ENCODE peak calls at places on chromosome 14, in nine cellular contexts. One of them, this sample, is unnamed.

GRCh38 chr14:58737511-58737910 is 99.7 kb downstream of the DACT1 start:
- DNase-seq in RWPE1: no peak
- DNase-seq in heart right ventricle: no peak
- DNase-seq in mesothelial cell of epicardium: no peak
- DNase-seq in left ventricle myocardium inferior: no peak
- DNase-seq in GM10248: no peak
- DNase-seq in mammary epithelial cell: no peak
- DNase-seq in GM20000: no peak
- DNase-seq in bronchial epithelial cell: no peak
- DNase-seq in this sample: no peak

GRCh38 chr14:104149617-104150141 is 11.3 kb downstream of the KIF26A start:
- DNase-seq in RWPE1: no peak
- DNase-seq in heart right ventricle: peak
- DNase-seq in mesothelial cell of epicardium: no peak
- DNase-seq in left ventricle myocardium inferior: no peak
- DNase-seq in GM10248: no peak
- DNase-seq in mammary epithelial cell: no peak
- DNase-seq in GM20000: no peak
- DNase-seq in bronchial epithelial cell: no peak
- DNase-seq in this sample: no peak

GRCh38 chr14:55593698-55594097 is 13.7 kb downstream of the KTN1 start:
- DNase-seq in RWPE1: no peak
- DNase-seq in heart right ventricle: no peak
- DNase-seq in mesothelial cell of epicardium: no peak
- DNase-seq in left ventricle myocardium inferior: no peak
- DNase-seq in GM10248: no peak
- DNase-seq in mammary epithelial cell: no peak
- DNase-seq in GM20000: no peak
- DNase-seq in bronchial epithelial cell: no peak
- DNase-seq in this sample: no peak

GRCh38 chr14:20440882-20441281 is 4.9 kb upstream of the KLHL33 start:
- DNase-seq in RWPE1: no peak
- DNase-seq in heart right ventricle: no peak
- DNase-seq in mesothelial cell of epicardium: no peak
- DNase-seq in left ventricle myocardium inferior: no peak
- DNase-seq in GM10248: no peak
- DNase-seq in mammary epithelial cell: no peak
- DNase-seq in GM20000: peak
- DNase-seq in bronchial epithelial cell: peak
- DNase-seq in this sample: no peak

GRCh38 chr14:104885973-104886689 is 21.1 kb downstream of the CEP170B start:
- DNase-seq in RWPE1: no peak
- DNase-seq in heart right ventricle: no peak
- DNase-seq in mesothelial cell of epicardium: no peak
- DNase-seq in left ventricle myocardium inferior: peak
- DNase-seq in GM10248: no peak
- DNase-seq in mammary epithelial cell: no peak
- DNase-seq in GM20000: no peak
- DNase-seq in bronchial epithelial cell: no peak
- DNase-seq in this sample: no peak

GRCh38 chr14:86796221-86797074 is 1196.5 kb downstream of the GALC start:
- DNase-seq in RWPE1: no peak
- DNase-seq in heart right ventricle: no peak
- DNase-seq in mesothelial cell of epicardium: no peak
- DNase-seq in left ventricle myocardium inferior: no peak
- DNase-seq in GM10248: no peak
- DNase-seq in mammary epithelial cell: no peak
- DNase-seq in GM20000: no peak
- DNase-seq in bronchial epithelial cell: no peak
- DNase-seq in this sample: no peak

GRCh38 chr14:88856786-88857366 is 32.4 kb downstream of the TTC8 start:
- DNase-seq in RWPE1: no peak
- DNase-seq in heart right ventricle: no peak
- DNase-seq in mesothelial cell of epicardium: no peak
- DNase-seq in left ventricle myocardium inferior: no peak
- DNase-seq in GM10248: no peak
- DNase-seq in mammary epithelial cell: no peak
- DNase-seq in GM20000: no peak
- DNase-seq in bronchial epithelial cell: no peak
- DNase-seq in this sample: no peak

GRCh38 chr14:77037338-77037782 is 8.9 kb upstream of the IRF2BPL start:
- DNase-seq in RWPE1: no peak
- DNase-seq in heart right ventricle: no peak
- DNase-seq in mesothelial cell of epicardium: no peak
- DNase-seq in left ventricle myocardium inferior: no peak
- DNase-seq in GM10248: no peak
- DNase-seq in mammary epithelial cell: no peak
- DNase-seq in GM20000: no peak
- DNase-seq in bronchial epithelial cell: no peak
- DNase-seq in this sample: no peak

GRCh38 chr14:23349156-23349845 is 3.4 kb downstream of the SLC22A17 start:
- DNase-seq in RWPE1: no peak
- DNase-seq in heart right ventricle: no peak
- DNase-seq in mesothelial cell of epicardium: no peak
- DNase-seq in left ventricle myocardium inferior: no peak
- DNase-seq in GM10248: no peak
- DNase-seq in mammary epithelial cell: no peak
- DNase-seq in GM20000: peak
- DNase-seq in bronchial epithelial cell: no peak
- DNase-seq in this sample: no peak

GRCh38 chr14:23352506-23353432 is at the start of gene SLC22A17:
- DNase-seq in RWPE1: peak
- DNase-seq in heart right ventricle: peak
- DNase-seq in mesothelial cell of epicardium: peak
- DNase-seq in left ventricle myocardium inferior: peak
- DNase-seq in GM10248: no peak
- DNase-seq in mammary epithelial cell: peak
- DNase-seq in GM20000: no peak
- DNase-seq in bronchial epithelial cell: peak
- DNase-seq in this sample: no peak

GRCh38 chr14:23354990-23355389 is 2.3 kb upstream of the SLC22A17 start:
- DNase-seq in RWPE1: no peak
- DNase-seq in heart right ventricle: no peak
- DNase-seq in mesothelial cell of epicardium: no peak
- DNase-seq in left ventricle myocardium inferior: no peak
- DNase-seq in GM10248: no peak
- DNase-seq in mammary epithelial cell: no peak
- DNase-seq in GM20000: no peak
- DNase-seq in bronchial epithelial cell: no peak
- DNase-seq in this sample: no peak

GRCh38 chr14:23353433-23353780 is 720 bp upstream of the SLC22A17 start:
- DNase-seq in RWPE1: no peak
- DNase-seq in heart right ventricle: no peak
- DNase-seq in mesothelial cell of epicardium: no peak
- DNase-seq in left ventricle myocardium inferior: no peak
- DNase-seq in GM10248: no peak
- DNase-seq in mammary epithelial cell: no peak
- DNase-seq in GM20000: no peak
- DNase-seq in bronchial epithelial cell: no peak
- DNase-seq in this sample: no peak

DNA sequence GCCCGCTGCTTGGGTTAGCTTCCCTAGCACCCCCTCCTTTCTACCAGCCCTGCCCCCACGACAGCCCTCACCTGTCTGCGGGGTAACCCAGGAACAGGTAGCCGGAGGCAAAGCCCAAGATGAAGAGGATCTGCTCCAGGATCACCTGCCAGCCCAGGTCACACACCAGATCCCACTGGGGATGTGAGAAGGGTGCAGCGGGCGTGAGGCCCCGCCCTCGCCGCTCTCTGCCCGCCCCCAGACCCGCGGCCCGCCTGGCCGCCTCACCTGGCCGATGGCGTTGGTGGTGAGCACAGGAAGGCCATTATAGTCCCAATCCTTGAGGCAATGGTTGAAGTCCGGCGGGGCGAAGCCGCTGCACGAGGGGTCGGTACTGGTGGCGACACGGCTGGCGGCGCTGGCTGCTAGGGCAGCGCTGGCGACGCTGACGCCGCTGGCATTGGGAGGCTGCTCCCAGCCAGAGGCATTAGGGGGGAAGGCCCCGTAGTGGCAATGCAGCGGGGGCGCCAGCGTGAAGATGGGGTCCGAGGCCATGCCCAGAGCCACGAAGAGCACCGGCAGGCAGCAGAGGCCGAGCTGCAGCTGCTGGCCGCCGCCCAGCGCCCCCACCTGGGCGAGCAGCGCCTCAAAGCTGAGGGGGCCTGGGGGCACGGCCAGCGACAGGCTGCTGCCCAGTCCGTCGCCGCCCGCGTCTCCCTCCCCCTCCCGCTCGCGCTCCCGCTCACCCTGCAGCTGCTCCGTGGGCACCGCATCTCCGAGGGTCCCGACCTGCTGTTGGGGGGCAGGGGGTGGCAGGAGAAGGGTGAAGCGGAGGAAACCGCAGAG is 794 bp downstream of the SLC22A17 start:
- DNase-seq in RWPE1: no peak
- DNase-seq in heart right ventricle: peak
- DNase-seq in mesothelial cell of epicardium: no peak
- DNase-seq in left ventricle myocardium inferior: no peak
- DNase-seq in GM10248: no peak
- DNase-seq in mammary epithelial cell: no peak
- DNase-seq in GM20000: peak
- DNase-seq in bronchial epithelial cell: no peak
- DNase-seq in this sample: no peak
- TF ChIP-seq CTCF in RWPE1: peak
- TF ChIP-seq CTCF in heart right ventricle: no peak
- TF ChIP-seq CTCF in mesothelial cell of epicardium: no peak
- TF ChIP-seq CTCF in left ventricle myocardium inferior: no peak
- TF ChIP-seq CTCF in GM10248: no peak
- TF ChIP-seq CTCF in mammary epithelial cell: no peak
- TF ChIP-seq CTCF in GM20000: no peak
- TF ChIP-seq CTCF in bronchial epithelial cell: peak
- TF ChIP-seq CTCF in this sample: no peak

GRCh38 chr14:74949859-74950572 is 5.4 kb downstream of the PGF start:
- DNase-seq in RWPE1: no peak
- DNase-seq in heart right ventricle: no peak
- DNase-seq in mesothelial cell of epicardium: no peak
- DNase-seq in left ventricle myocardium inferior: no peak
- DNase-seq in GM10248: no peak
- DNase-seq in mammary epithelial cell: no peak
- DNase-seq in GM20000: no peak
- DNase-seq in bronchial epithelial cell: no peak
- DNase-seq in this sample: no peak
- TF ChIP-seq CTCF in RWPE1: no peak
- TF ChIP-seq CTCF in heart right ventricle: no peak
- TF ChIP-seq CTCF in mesothelial cell of epicardium: no peak
- TF ChIP-seq CTCF in left ventricle myocardium inferior: no peak
- TF ChIP-seq CTCF in GM10248: no peak
- TF ChIP-seq CTCF in mammary epithelial cell: no peak
- TF ChIP-seq CTCF in GM20000: no peak
- TF ChIP-seq CTCF in bronchial epithelial cell: no peak
- TF ChIP-seq CTCF in this sample: no peak

GRCh38 chr14:98608071-98609060 is 663.6 kb downstream of the BCL11B start:
- DNase-seq in RWPE1: no peak
- DNase-seq in heart right ventricle: no peak
- DNase-seq in mesothelial cell of epicardium: no peak
- DNase-seq in left ventricle myocardium inferior: no peak
- DNase-seq in GM10248: no peak
- DNase-seq in mammary epithelial cell: no peak
- DNase-seq in GM20000: no peak
- DNase-seq in bronchial epithelial cell: no peak
- DNase-seq in this sample: no peak

GRCh38 chr14:98607341-98607910 is 664.6 kb downstream of the BCL11B start:
- DNase-seq in RWPE1: no peak
- DNase-seq in heart right ventricle: no peak
- DNase-seq in mesothelial cell of epicardium: no peak
- DNase-seq in left ventricle myocardium inferior: no peak
- DNase-seq in GM10248: no peak
- DNase-seq in mammary epithelial cell: no peak
- DNase-seq in GM20000: no peak
- DNase-seq in bronchial epithelial cell: no peak
- DNase-seq in this sample: no peak

GRCh38 chr14:98605043-98605442 is 667.0 kb downstream of the BCL11B start:
- DNase-seq in RWPE1: no peak
- DNase-seq in heart right ventricle: no peak
- DNase-seq in mesothelial cell of epicardium: no peak
- DNase-seq in left ventricle myocardium inferior: no peak
- DNase-seq in GM10248: no peak
- DNase-seq in mammary epithelial cell: no peak
- DNase-seq in GM20000: no peak
- DNase-seq in bronchial epithelial cell: no peak
- DNase-seq in this sample: no peak

GRCh38 chr14:98606816-98607215 is 665.2 kb downstream of the BCL11B start:
- DNase-seq in RWPE1: no peak
- DNase-seq in heart right ventricle: no peak
- DNase-seq in mesothelial cell of epicardium: no peak
- DNase-seq in left ventricle myocardium inferior: no peak
- DNase-seq in GM10248: no peak
- DNase-seq in mammary epithelial cell: no peak
- DNase-seq in GM20000: no peak
- DNase-seq in bronchial epithelial cell: no peak
- DNase-seq in this sample: no peak

DNA sequence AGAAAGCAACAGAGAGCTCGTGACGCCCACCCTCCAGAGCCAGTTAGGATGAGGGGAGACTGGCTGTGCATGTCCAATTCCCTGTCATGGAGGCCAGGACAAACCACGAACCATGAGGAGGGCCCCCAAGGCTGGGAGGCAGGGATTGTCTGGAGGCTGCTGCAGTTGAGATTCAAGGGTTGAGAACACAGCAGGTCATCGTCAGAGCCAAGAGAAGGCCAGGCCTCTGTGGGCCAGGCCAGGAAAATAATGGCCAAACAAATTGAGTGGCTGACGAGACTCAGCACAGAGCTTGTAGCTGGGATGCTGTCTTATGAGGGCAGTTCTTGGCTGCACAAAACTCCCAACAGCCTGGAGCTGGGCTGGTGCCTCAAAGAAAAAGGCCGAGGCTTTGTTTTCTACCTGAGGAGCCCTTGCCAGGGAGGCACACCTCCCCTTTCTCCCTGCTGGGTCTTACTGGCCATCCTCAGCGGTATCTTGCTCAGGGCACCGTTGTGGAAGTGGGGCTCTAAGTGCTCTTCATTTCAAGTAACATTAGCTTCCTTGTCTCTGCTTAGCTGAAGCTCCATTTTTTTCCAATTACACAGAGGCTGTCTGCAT is 665.9 kb downstream of the BCL11B start:
- DNase-seq in RWPE1: no peak
- DNase-seq in heart right ventricle: no peak
- DNase-seq in mesothelial cell of epicardium: no peak
- DNase-seq in left ventricle myocardium inferior: no peak
- DNase-seq in GM10248: no peak
- DNase-seq in mammary epithelial cell: no peak
- DNase-seq in GM20000: no peak
- DNase-seq in bronchial epithelial cell: no peak
- DNase-seq in this sample: no peak
- TF ChIP-seq CTCF in RWPE1: no peak
- TF ChIP-seq CTCF in heart right ventricle: no peak
- TF ChIP-seq CTCF in mesothelial cell of epicardium: no peak
- TF ChIP-seq CTCF in left ventricle myocardium inferior: no peak
- TF ChIP-seq CTCF in GM10248: no peak
- TF ChIP-seq CTCF in mammary epithelial cell: no peak
- TF ChIP-seq CTCF in GM20000: no peak
- TF ChIP-seq CTCF in bronchial epithelial cell: no peak
- TF ChIP-seq CTCF in this sample: no peak

DNA sequence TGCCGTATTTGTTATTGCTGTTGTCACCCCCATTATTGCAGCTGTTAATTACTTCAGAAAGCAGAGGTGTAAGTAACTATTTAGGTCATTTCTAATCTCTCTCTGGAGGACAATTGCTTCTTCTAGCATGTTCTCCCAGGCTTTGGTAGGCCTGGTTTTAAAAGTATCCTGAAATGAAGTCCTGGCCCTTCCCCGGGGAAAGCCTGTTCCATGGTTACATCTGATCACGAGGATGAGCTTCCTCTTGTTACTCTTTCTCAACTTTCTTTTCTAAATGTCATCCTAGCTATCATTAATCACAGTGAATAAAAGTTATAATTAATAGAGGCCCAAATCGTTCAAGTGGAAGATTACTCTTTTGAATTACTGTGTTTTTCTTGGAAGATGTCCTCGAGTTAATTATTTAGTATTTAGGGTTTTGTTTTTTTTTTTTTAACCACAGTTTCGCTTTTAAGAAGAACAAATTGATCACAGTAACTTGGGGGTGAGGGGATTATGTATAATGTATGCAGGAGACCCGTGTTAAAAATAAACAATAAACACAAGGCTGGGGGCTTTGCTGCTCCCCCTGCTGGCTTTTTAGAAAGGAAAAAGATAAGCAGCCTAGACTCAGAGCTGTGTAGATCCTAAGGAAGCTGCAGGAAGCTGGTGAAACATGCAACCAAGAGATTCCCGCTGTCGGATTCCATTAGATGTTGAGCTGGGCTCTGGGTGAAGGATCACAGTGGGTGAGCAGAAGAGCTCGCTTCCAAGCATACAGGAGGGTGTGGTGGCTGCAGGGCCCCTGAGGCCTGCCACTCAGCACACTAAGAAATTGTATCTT is 420.1 kb downstream of the FUT8 start:
- DNase-seq in RWPE1: no peak
- DNase-seq in heart right ventricle: no peak
- DNase-seq in mesothelial cell of epicardium: no peak
- DNase-seq in left ventricle myocardium inferior: no peak
- DNase-seq in GM10248: no peak
- DNase-seq in mammary epithelial cell: no peak
- DNase-seq in GM20000: no peak
- DNase-seq in bronchial epithelial cell: no peak
- DNase-seq in this sample: no peak
- TF ChIP-seq CTCF in RWPE1: no peak
- TF ChIP-seq CTCF in heart right ventricle: no peak
- TF ChIP-seq CTCF in mesothelial cell of epicardium: no peak
- TF ChIP-seq CTCF in left ventricle myocardium inferior: no peak
- TF ChIP-seq CTCF in GM10248: no peak
- TF ChIP-seq CTCF in mammary epithelial cell: no peak
- TF ChIP-seq CTCF in GM20000: no peak
- TF ChIP-seq CTCF in bronchial epithelial cell: no peak
- TF ChIP-seq CTCF in this sample: peak

This sample was measured in MCF 10A.